ENCODE peak calls at places on chromosome 14, in four cellular contexts. P is ovary, V is foreskin keratinocyte, C is cardiac muscle cell. I is an unnamed sample. For H3K27me3, the result is how much of the 10 kb centered on the place peaks cover.

GRCh38 chr14:84343637-84344036 is 1186.3 kb upstream of the FLRT2 start:
- DNase-seq in V (peak), C (no peak), P (no peak), I (no peak)

GRCh38 chr14:37709419-37710195 is 114.2 kb downstream of the TTC6 start:
- DNase-seq in C (no peak), P (no peak), V (peak), I (no peak)

GRCh38 chr14:29734732-29735131 is 192.9 kb downstream of the PRKD1 start:
- DNase-seq in V (no peak), C (no peak), P (no peak), I (no peak)

GRCh38 chr14:77059276-77059934 is 30.9 kb upstream of the IRF2BPL start:
- DNase-seq in C (no peak), P (no peak), V (peak), I (no peak)

GRCh38 chr14:59189281-59189821 is 884 bp downstream of the DAAM1 start:
- DNase-seq in P (no peak), V (peak), C (peak), I (peak)

GRCh38 chr14:51597511-51597920 is 54.2 kb upstream of the FRMD6 start:
- DNase-seq in C (no peak), V (no peak), P (no peak), I (no peak)

GRCh38 chr14:92322516-92322915 is 449 bp upstream of the SLC24A4 start:
- DNase-seq in P (no peak), C (no peak), V (no peak), I (no peak)

GRCh38 chr14:51547260-51547659 is 104.5 kb upstream of the FRMD6 start:
- DNase-seq in V (peak), C (peak), P (peak), I (no peak)

GRCh38 chr14:93136009-93136408 is 20.3 kb upstream of the ITPK1 start:
- DNase-seq in P (no peak), V (no peak), C (no peak), I (no peak)

GRCh38 chr14:103347091-103347815 is 13.2 kb downstream of the EIF5 start:
- DNase-seq in C (no peak), V (no peak), P (no peak), I (no peak)

GRCh38 chr14:68476212-68476964 is 316.5 kb downstream of the ZFP36L1 start:
- DNase-seq in C (no peak), V (peak), P (no peak), I (no peak)

GRCh38 chr14:103056322-103057027 is 874 bp downstream of the CDC42BPB start:
- DNase-seq in P (peak), V (peak), C (peak), I (no peak)

GRCh38 chr14:77848031-77848430 is 48.1 kb downstream of the ADCK1 start:
- DNase-seq in C (no peak), V (no peak), P (no peak), I (no peak)

GRCh38 chr14:63986789-63987533 is 134.2 kb downstream of the SYNE2 start:
- DNase-seq in C (no peak), P (no peak), V (peak), I (no peak)

GRCh38 chr14:67240168-67240932 is 885 bp upstream of the PALS1 start:
- DNase-seq in P (no peak), V (no peak), C (peak), I (no peak)

GRCh38 chr14:22653012-22653621 is 9.0 kb upstream of the OR6J1 start:
- DNase-seq in C (peak), P (peak), V (peak), I (peak)

GRCh38 chr14:103859416-103860202 is 12.2 kb upstream of the PPP1R13B start:
- DNase-seq in V (no peak), C (no peak), P (no peak), I (no peak)

GRCh38 chr14:91284791-91285548 is 40.5 kb upstream of the GPR68 start:
- DNase-seq in C (no peak), V (peak), P (no peak), I (no peak)

GRCh38 chr14:79491161-79491560 is 720.1 kb downstream of the DIO2 start:
- DNase-seq in V (no peak), P (no peak), C (no peak), I (no peak)

DNA sequence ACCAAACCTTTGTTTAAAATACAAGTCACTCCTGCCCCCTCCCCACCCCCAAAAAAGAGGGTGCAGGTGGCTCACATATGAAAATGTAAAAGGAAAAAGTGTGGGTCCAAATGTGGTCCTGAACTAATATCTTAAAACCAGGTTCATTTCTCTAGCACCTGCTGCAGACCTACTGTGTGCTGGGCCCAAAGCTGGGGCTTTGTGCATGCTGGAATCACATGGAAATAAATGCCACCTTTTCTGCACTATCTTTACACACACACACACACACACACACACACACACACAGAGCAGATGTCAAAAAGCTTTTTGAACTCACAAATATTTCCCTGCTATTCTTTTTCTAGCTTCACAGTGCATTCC is 3.2 kb upstream of the BCL11B start:
- DNase-seq in C (no peak), V (no peak), P (no peak), I (no peak)
- H3K27me3 ChIP-seq in C (half or more), V (under half), P (under half), I (under half)

GRCh38 chr14:75143761-75144527 is 17.1 kb upstream of the NEK9 start:
- DNase-seq in V (no peak), C (no peak), P (no peak), I (no peak)

GRCh38 chr14:75142494-75142893 is 15.6 kb upstream of the NEK9 start:
- DNase-seq in V (no peak), P (no peak), C (no peak), I (no peak)

GRCh38 chr14:75144944-75145343 is 18.1 kb upstream of the NEK9 start:
- DNase-seq in C (no peak), V (no peak), P (no peak), I (no peak)

GRCh38 chr14:75150150-75150549 is 23.3 kb upstream of the NEK9 start:
- DNase-seq in V (no peak), C (no peak), P (no peak), I (no peak)

DNA sequence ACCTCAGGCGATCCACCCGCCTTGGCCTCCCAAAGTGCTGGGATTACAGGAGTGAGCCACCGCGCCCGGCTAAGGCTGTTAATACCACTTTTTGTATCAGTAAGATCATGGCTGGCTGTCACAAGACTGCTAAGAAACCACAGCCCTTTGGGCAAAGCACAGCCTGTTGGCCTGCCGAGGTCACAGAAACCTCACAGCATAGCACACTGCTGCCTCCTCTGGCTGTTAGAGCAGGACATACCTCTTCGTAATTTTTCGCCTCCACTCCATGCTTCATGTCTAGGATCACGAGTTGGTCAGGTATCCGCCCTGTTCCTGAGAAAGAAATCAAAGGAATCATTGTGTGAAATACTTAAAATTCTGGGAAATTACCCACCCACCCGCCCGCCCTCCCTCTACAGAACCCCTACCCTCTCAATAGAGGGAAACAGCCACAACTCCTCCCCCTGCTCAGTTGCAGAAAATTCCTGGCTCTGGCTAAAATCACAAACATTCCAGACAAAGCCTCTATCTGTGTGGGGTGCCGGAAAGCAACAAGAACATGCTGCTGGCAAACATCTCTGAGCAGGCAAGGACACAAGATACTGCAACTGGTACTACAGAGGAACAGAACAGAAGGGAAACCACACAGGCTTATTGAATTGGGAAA is 20.7 kb upstream of the NEK9 start:
- DNase-seq in C (peak), V (peak), P (peak), I (no peak)
- TF ChIP-seq CTCF in C (peak), V (peak), P (peak), I (no peak)

GRCh38 chr14:106395460-106396050 is 869.2 kb downstream of the TMEM121 start:
- DNase-seq in C (no peak), P (no peak), V (no peak), I (no peak)

GRCh38 chr14:106393742-106394141 is 867.4 kb downstream of the TMEM121 start:
- DNase-seq in V (no peak), C (no peak), P (no peak), I (no peak)

DNA sequence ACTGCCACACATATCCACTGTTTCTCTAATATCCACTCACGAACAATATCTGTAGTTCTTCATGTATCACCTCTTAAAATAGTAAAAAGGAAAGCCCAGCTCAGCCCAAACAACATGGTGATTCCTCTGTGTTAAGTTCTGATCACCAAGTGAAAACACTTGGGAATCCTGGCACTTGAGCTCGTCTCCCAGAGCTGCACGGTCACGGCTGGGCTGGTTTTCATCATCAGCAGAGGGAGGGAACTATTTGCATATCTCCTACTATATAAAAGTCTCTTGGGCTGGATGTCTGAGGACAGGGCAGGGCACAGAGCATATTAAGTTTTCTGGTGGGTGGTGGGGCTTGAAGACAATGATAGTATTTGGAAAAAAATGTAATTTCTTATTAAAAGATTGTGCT is 870.6 kb downstream of the TMEM121 start:
- DNase-seq in C (no peak), P (no peak), V (no peak), I (no peak)
- H3K27ac ChIP-seq in C (no peak), P (no peak), V (no peak), I (no peak)

DNA sequence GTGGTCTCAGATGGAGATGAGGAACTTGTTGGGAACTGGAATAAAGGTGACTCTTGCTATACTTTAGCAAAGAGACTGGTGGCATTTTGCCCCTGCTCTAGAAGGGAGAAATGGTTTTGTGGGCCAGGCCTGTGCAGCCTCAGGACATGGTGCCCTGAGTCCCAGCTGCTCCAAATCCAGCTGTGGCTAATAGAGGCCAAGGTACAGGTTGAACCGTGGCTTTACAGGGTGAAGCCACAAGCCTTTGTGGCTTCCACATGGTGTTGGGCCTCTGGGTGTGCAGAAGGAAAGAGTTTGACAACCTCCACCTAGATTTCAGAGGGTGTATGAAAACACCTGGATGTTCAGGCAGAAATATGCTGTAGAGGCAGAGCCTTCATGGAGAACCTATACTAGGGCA is 586.0 kb downstream of the FLRT2 start:
- DNase-seq in V (no peak), C (no peak), P (no peak), I (no peak)
- H3K27me3 ChIP-seq in V (under half), C (under half), P (under half), I (under half)

DNA sequence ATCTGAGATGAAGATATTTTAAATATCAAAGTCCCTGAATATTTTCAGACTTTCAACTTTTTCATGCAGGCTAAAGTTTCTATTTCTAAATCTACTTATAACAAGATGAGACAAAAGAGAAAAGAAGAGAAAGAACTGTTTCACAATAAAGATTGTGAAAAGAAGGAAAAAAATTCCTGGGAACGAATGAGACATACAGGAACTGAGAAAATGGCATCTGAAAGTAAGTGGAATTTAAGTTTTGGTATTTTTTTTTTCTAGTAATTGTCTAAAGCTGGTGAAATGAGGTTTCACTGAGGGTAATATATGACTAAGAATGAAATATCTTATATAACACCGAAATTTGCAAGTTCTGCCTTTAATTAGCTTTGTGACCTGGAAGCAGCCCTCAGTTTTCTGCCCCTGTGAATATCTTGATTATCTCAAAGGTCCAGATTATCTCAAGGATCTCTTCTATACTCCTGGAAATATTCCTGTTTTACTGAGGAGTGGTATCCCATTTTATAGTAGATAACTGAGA is 55.7 kb upstream of the PRPF39 start:
- DNase-seq in P (no peak), V (no peak), C (no peak), I (no peak)
- TF ChIP-seq CTCF in P (no peak), V (no peak), C (no peak), I (no peak)

GRCh38 chr14:45065951-45066350 is 18.0 kb upstream of the PRPF39 start:
- DNase-seq in V (no peak), C (peak), P (no peak), I (no peak)
- H3K27ac ChIP-seq in V (no peak), C (peak), P (no peak), I (no peak)

GRCh38 chr14:36588788-36589187 is 6.4 kb upstream of the NKX2-8 start:
- DNase-seq in C (no peak), P (no peak), V (no peak), I (no peak)
- H3K27me3 ChIP-seq in C (half or more), P (under half), V (half or more), I (half or more)